ENCODE peak calls at places on chromosomes 12 and 14, in four cellular contexts. P, R, M and Q are unnamed samples.

GRCh38 chr12:121794532-121795028 is 1.1 kb upstream of the RHOF start:
- DNase-seq in M (peak; percentile 47), R (no peak), P (no peak), Q (no peak)

GRCh38 chr14:104865069-104865630 is at the start of gene CEP170B:
- DNase-seq in M (peak; percentile 83), R (peak; percentile 85), P (peak; percentile 22), Q (no peak)

GRCh38 chr12:47751561-47751960 is 7.1 kb downstream of the RAPGEF3 start:
- DNase-seq in M (no peak), R (no peak), P (no peak), Q (no peak)

GRCh38 chr14:50058112-50058511 is 58.3 kb downstream of the VCPKMT start:
- DNase-seq in M (no peak), P (no peak), R (no peak), Q (no peak)

GRCh38 chr12:123761841-123762714 is at the start of gene DNAH10:
- DNase-seq in P (no peak), M (peak; percentile 65), R (peak; percentile 40), Q (no peak)

GRCh38 chr12:105301696-105302095 is 28.8 kb upstream of the C12orf75 start:
- DNase-seq in P (no peak), M (no peak), R (no peak), Q (no peak)

GRCh38 chr14:68675233-68675577 is 117.7 kb downstream of the ZFP36L1 start:
- DNase-seq in R (no peak), P (no peak), M (no peak), Q (no peak)

GRCh38 chr12:42859612-42860011 is 270.1 kb upstream of the PRICKLE1 start:
- DNase-seq in P (no peak), R (peak; percentile 14), M (no peak), Q (peak; percentile 9)

GRCh38 chr14:66483322-66483721 is 2.8 kb upstream of the CCDC196 start:
- DNase-seq in P (no peak), M (no peak), R (no peak), Q (peak; percentile 8)

GRCh38 chr14:103314496-103315277 is 19.4 kb upstream of the EIF5 start:
- DNase-seq in P (no peak), R (no peak), M (no peak), Q (no peak)

GRCh38 chr12:128825845-128826244 is 2.1 kb upstream of the SLC15A4 start:
- DNase-seq in M (no peak), P (no peak), R (no peak), Q (no peak)

GRCh38 chr14:90851327-90852036 is 35.3 kb upstream of the TTC7B start:
- DNase-seq in M (no peak), P (no peak), R (no peak), Q (no peak)

GRCh38 chr14:57979376-57980048 is 113.6 kb upstream of the SLC35F4 start:
- DNase-seq in R (no peak), M (no peak), P (no peak), Q (no peak)

GRCh38 chr14:99518441-99519346 is 37.5 kb downstream of the CCNK start:
- DNase-seq in M (peak; percentile 85), R (peak; percentile 72), P (peak; percentile 67), Q (peak; percentile 45)

GRCh38 chr14:69318241-69318640 is 58.3 kb downstream of the GALNT16 start:
- DNase-seq in M (peak; percentile 81), P (no peak), R (no peak), Q (no peak)

GRCh38 chr12:111932241-111932640 is 80.7 kb downstream of the TMEM116 start:
- DNase-seq in R (no peak), M (no peak), P (no peak), Q (no peak)

GRCh38 chr12:1572731-1573130 is 21.6 kb downstream of the FBXL14 start:
- DNase-seq in M (no peak), R (no peak), P (no peak), Q (no peak)

GRCh38 chr12:56431850-56432249 is 17.4 kb downstream of the TIMELESS start:
- DNase-seq in P (no peak), R (peak; percentile 41), M (no peak), Q (no peak)

GRCh38 chr14:68042002-68042401 is 222.4 kb downstream of the RAD51B start:
- DNase-seq in M (no peak), P (no peak), R (no peak), Q (no peak)

GRCh38 chr12:26271889-26272492 is 76.6 kb downstream of the SSPN start:
- DNase-seq in R (peak; percentile 65), M (no peak), P (peak; percentile 34), Q (peak; percentile 66)

GRCh38 chr14:99326041-99326710 is 54.2 kb upstream of the BCL11B start:
- DNase-seq in M (no peak), R (no peak), P (no peak), Q (no peak)

GRCh38 chr12:122858591-122859302 is 23.5 kb downstream of the HIP1R start:
- DNase-seq in R (no peak), M (no peak), P (no peak), Q (no peak)

GRCh38 chr12:126727656-126728055 is 1539.3 kb upstream of the TMEM132C start:
- DNase-seq in M (no peak), P (no peak), R (no peak), Q (no peak)

GRCh38 chr14:94561656-94562010 is 391 bp downstream of the SERPINA4 start:
- DNase-seq in R (no peak), P (no peak), M (no peak), Q (no peak)

GRCh38 chr14:73759183-73759713 is 45.1 kb upstream of the PNMA1 start:
- DNase-seq in M (no peak), R (peak; percentile 79), P (peak; percentile 59), Q (peak; percentile 61)

GRCh38 chr12:55626154-55626553 is 10.5 kb upstream of the OR10P1 start:
- DNase-seq in R (no peak), P (no peak), M (no peak), Q (no peak)

GRCh38 chr12:101925935-101926334 is 48.6 kb downstream of the DRAM1 start:
- DNase-seq in R (no peak), P (no peak), M (no peak), Q (no peak)

GRCh38 chr14:75142494-75142893 is 15.6 kb upstream of the NEK9 start:
- DNase-seq in M (no peak), P (no peak), R (no peak), Q (no peak)

GRCh38 chr12:82650627-82651337 is 35.9 kb upstream of the TMTC2 start:
- DNase-seq in R (peak; percentile 19), M (no peak), P (no peak), Q (no peak)

GRCh38 chr12:91877022-91877421 is 268.6 kb downstream of the BTG1 start:
- DNase-seq in P (no peak), M (peak; percentile 6), R (no peak), Q (peak; percentile 36)